ENCODE peak calls at places on chromosome 20, in six cellular contexts. U is stomach; L is naive thymus-derived CD4-positive, alpha-beta T cell; J is fibroblast of lung; I is pancreas; A is CD4-positive, CD25-positive, alpha-beta regulatory T cell. D is an unnamed sample.

GRCh38 chr20:49990310-49990720 is 7.5 kb downstream of the SNAI1 start:
- DNase-seq in U (peak), L (no peak), J (peak), I (no peak), A (no peak), D (no peak)

GRCh38 chr20:1539816-1540215 is 17.7 kb downstream of the SIRPD start:
- DNase-seq in U (no peak), L (no peak), J (no peak), I (no peak), A (no peak), D (no peak)

GRCh38 chr20:61577065-61577464 is 325.0 kb downstream of the CDH4 start:
- DNase-seq in U (no peak), L (no peak), J (no peak), I (no peak), A (no peak), D (no peak)

GRCh38 chr20:57094171-57094891 is 172.1 kb downstream of the BMP7 start:
- DNase-seq in U (no peak), L (no peak), J (no peak), I (no peak), A (no peak), D (no peak)

GRCh38 chr20:16283978-16284377 is 289.3 kb downstream of the KIF16B start:
- DNase-seq in U (no peak), L (no peak), J (no peak), I (no peak), A (no peak), D (no peak)

GRCh38 chr20:1893721-1894470 is 1.3 kb upstream of the SIRPA start:
- DNase-seq in U (no peak), L (no peak), J (no peak), I (no peak), A (no peak), D (peak)

GRCh38 chr20:35674921-35675320 is 10.2 kb upstream of the CPNE1 start:
- DNase-seq in U (peak), L (no peak), J (no peak), I (no peak), A (no peak), D (no peak)

GRCh38 chr20:30599990-30600389 is 657.5 kb upstream of the DEFB115 start:
- DNase-seq in U (no peak), L (no peak), J (no peak), I (no peak), A (no peak), D (no peak)

GRCh38 chr20:40050596-40050995 is 638.4 kb downstream of the MAFB start:
- DNase-seq in U (no peak), L (no peak), J (no peak), I (no peak), A (no peak), D (no peak)

GRCh38 chr20:34964486-34964885 is 8.8 kb downstream of the MYH7B start:
- DNase-seq in U (no peak), L (no peak), J (no peak), I (no peak), A (no peak), D (no peak)

GRCh38 chr20:33433465-33433864 is 10.1 kb downstream of the SNTA1 start:
- DNase-seq in U (peak), L (no peak), J (no peak), I (no peak), A (no peak), D (peak)

GRCh38 chr20:23180451-23180921 is 94.4 kb upstream of the CD93 start:
- DNase-seq in U (no peak), L (no peak), J (no peak), I (no peak), A (no peak), D (peak)

GRCh38 chr20:15867899-15868298 is 705.3 kb downstream of the KIF16B start:
- DNase-seq in U (no peak), L (no peak), J (no peak), I (no peak), A (no peak), D (no peak)

GRCh38 chr20:37361336-37361735 is 15.4 kb downstream of the SRC start:
- DNase-seq in U (no peak), L (no peak), J (no peak), I (no peak), A (no peak), D (peak)

GRCh38 chr20:17377222-17377621 is 150.4 kb downstream of the PCSK2 start:
- DNase-seq in U (no peak), L (no peak), J (no peak), I (no peak), A (no peak), D (no peak)

GRCh38 chr20:33843854-33844253 is 32.7 kb downstream of the CHMP4B start:
- DNase-seq in U (no peak), L (peak), J (no peak), I (no peak), A (no peak), D (peak)

GRCh38 chr20:34043025-34043424 is 49.3 kb downstream of the RALY start:
- DNase-seq in U (no peak), L (no peak), J (no peak), I (no peak), A (no peak), D (no peak)

GRCh38 chr20:24765316-24766142 is 183.5 kb upstream of the CST7 start:
- DNase-seq in U (peak), L (no peak), J (no peak), I (no peak), A (no peak), D (no peak)

DNA sequence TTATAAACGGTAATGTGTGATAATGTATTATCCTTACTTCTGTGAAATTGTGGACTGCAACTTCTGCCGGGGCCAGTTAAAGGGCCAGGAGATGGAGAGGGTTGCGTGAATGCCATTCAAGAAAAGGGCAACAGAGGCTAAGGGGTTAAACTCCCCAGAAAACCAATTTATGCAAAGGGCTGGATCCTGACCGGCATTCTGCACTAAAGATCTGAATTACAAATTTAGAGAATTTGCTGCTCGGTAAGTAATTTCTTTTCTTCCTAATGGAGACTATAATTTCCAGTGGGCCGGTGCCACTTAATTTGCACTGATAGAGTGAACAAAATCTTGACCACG is 130.1 kb downstream of the BCAS1 start:
- DNase-seq in U (no peak), L (no peak), J (no peak), I (no peak), A (no peak), D (no peak)
- H3K27ac ChIP-seq in U (no peak), L (no peak), J (peak), I (no peak), A (no peak), D (peak)

GRCh38 chr20:47927385-47927851 is 142.1 kb upstream of the SULF2 start:
- DNase-seq in U (no peak), L (no peak), J (peak), I (no peak), A (no peak), D (no peak)
- H3K27ac ChIP-seq in U (no peak), L (no peak), J (no peak), I (no peak), A (no peak), D (no peak)

GRCh38 chr20:59120491-59120890 is 43.1 kb upstream of the ZNF831 start:
- DNase-seq in U (no peak), L (peak), J (no peak), I (no peak), A (no peak), D (no peak)

GRCh38 chr20:59122377-59122932 is 41.2 kb upstream of the ZNF831 start:
- DNase-seq in U (no peak), L (no peak), J (no peak), I (no peak), A (no peak), D (no peak)

GRCh38 chr20:59121714-59122376 is 41.8 kb upstream of the ZNF831 start:
- DNase-seq in U (no peak), L (peak), J (no peak), I (no peak), A (peak), D (no peak)

GRCh38 chr20:59118855-59119254 is 44.8 kb upstream of the ZNF831 start:
- DNase-seq in U (no peak), L (no peak), J (no peak), I (no peak), A (no peak), D (no peak)

GRCh38 chr20:59120919-59121318 is 42.7 kb upstream of the ZNF831 start:
- DNase-seq in U (no peak), L (no peak), J (no peak), I (no peak), A (no peak), D (no peak)
- H3K27ac ChIP-seq in U (no peak), L (peak), J (no peak), I (no peak), A (peak), D (no peak)

DNA sequence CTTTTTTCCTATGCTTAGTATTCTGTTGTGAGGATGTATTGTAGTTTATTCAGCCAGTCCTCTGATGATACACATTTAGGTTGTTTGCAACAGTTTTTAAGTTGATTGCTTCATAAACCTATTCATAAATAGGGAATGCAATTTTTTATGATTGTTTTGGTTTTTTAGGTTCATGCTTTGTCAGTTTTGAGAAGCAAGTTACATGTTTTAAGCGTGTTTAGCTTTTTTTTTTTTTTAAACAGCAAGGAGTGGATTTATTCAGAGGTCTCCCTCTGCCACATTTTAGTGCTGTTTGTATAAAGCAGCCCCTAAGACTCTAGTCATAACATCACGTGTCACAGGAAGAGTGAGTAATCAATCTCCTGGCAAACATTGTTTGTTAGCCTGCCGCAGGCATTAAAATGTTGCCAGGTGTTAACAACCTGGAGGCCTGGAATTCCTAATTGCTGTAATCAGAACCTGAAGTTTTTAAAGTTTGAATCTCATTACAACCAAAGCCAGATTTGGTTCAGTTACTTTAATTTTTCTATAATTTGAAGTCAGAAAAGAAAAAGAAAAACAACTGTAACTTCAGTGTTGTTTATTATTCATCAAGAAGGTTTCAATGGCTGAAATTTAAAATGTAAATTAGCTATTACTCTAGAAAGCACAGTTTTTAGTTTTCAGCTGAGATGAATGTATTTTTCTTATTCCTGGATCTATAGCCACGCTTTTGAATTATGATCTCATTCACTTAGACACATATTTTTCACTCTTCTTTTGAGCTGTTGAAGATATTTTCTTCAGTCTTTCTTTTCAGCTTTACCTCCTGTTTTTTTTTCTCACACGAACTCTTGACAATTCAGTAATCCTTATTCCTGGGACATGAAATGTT is 59.2 kb downstream of the KCNS1 start:
- DNase-seq in U (no peak), L (no peak), J (peak), I (no peak), A (no peak), D (no peak)
- H3K27ac ChIP-seq in U (no peak), L (peak), J (no peak), I (no peak), A (peak), D (no peak)

DNA sequence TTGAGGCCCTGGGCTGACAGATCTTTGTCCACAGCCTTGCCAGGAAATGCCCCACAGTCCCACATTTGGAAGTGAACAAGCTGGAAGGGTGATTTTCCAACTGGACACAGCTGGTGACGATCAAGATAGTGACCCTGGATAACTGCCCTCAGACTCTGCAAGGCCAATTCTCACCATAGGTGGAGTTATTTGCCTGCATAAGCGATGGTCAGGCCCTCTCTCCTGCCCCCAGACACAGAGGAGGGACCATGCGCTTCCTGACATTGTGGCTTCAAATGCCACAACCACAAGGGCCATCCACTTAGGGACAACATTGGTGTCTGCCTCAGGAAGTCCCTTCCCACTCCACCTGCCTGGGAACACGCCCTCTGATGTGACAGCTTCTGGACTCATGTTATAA is 96.0 kb downstream of the JPH2 start:
- DNase-seq in U (no peak), L (no peak), J (no peak), I (no peak), A (no peak), D (no peak)
- H3K27ac ChIP-seq in U (no peak), L (no peak), J (no peak), I (no peak), A (no peak), D (no peak)

GRCh38 chr20:21396045-21396893 is 1.1 kb downstream of the NKX2-4 start:
- DNase-seq in U (no peak), L (peak), J (no peak), I (no peak), A (peak), D (no peak)
- H3K27ac ChIP-seq in U (no peak), L (no peak), J (no peak), I (no peak), A (no peak), D (no peak)

D was measured in heart left ventricle.